ENCODE peak calls at places on chromosomes 7 and 10, in eight cellular contexts. N, W, H, P, K, L, Z and J are unnamed samples.

GRCh38 chr7:110856704-110857103 is 234.2 kb upstream of the LRRN3 start:
- DNase-seq in N (no peak), W (no peak), H (no peak), P (no peak), K (no peak), L (no peak), Z (no peak), J (no peak)

GRCh38 chr10:63236113-63236935 is 103.2 kb downstream of the NRBF2 start:
- DNase-seq in N (no peak), W (peak), H (no peak), P (peak), K (peak), L (peak), Z (peak), J (no peak)

GRCh38 chr10:88271736-88272135 is 311.4 kb downstream of the RNLS start:
- DNase-seq in N (no peak), W (no peak), H (no peak), P (peak), K (no peak), L (no peak), Z (peak), J (no peak)

GRCh38 chr7:23863209-23863798 is 153.3 kb downstream of the STK31 start:
- DNase-seq in N (no peak), W (peak), H (no peak), P (peak), K (peak), L (peak), Z (peak), J (no peak)

GRCh38 chr7:142698429-142698828 is 50.8 kb upstream of the PRSS1 start:
- DNase-seq in N (no peak), W (no peak), H (no peak), P (no peak), K (no peak), L (no peak), Z (no peak), J (no peak)

GRCh38 chr10:120943542-120943941 is 92.4 kb downstream of the WDR11 start:
- DNase-seq in N (no peak), W (peak), H (no peak), P (no peak), K (no peak), L (no peak), Z (no peak), J (no peak)

GRCh38 chr7:16982640-16983103 is 100.9 kb upstream of the AGR3 start:
- DNase-seq in N (no peak), W (peak), H (no peak), P (peak), K (peak), L (peak), Z (peak), J (no peak)

GRCh38 chr7:108296911-108297310 is 159.3 kb downstream of the NRCAM start:
- DNase-seq in N (no peak), W (no peak), H (no peak), P (no peak), K (no peak), L (no peak), Z (no peak), J (no peak)

GRCh38 chr10:42979181-42979580 is 97.7 kb upstream of the RET start:
- DNase-seq in N (no peak), W (no peak), H (no peak), P (peak), K (no peak), L (no peak), Z (no peak), J (no peak)

GRCh38 chr7:121442845-121443244 is 46.7 kb upstream of the FAM3C start:
- DNase-seq in N (no peak), W (no peak), H (no peak), P (no peak), K (no peak), L (peak), Z (peak), J (no peak)

GRCh38 chr7:113770146-113770738 is 148.6 kb downstream of the PPP1R3A start:
- DNase-seq in N (no peak), W (no peak), H (no peak), P (no peak), K (no peak), L (no peak), Z (no peak), J (no peak)

GRCh38 chr7:131625817-131626372 is 69.5 kb upstream of the PODXL start:
- DNase-seq in N (no peak), W (peak), H (no peak), P (no peak), K (peak), L (peak), Z (no peak), J (peak)

GRCh38 chr7:85119934-85120333 is 66.9 kb downstream of the SEMA3D start:
- DNase-seq in N (no peak), W (no peak), H (no peak), P (no peak), K (no peak), L (no peak), Z (no peak), J (no peak)

GRCh38 chr10:78165617-78166016 is 132.0 kb downstream of the RPS24 start:
- DNase-seq in N (no peak), W (peak), H (no peak), P (no peak), K (peak), L (peak), Z (no peak), J (no peak)

GRCh38 chr10:58956926-58957325 is 219.5 kb upstream of the PHYHIPL start:
- DNase-seq in N (no peak), W (no peak), H (no peak), P (no peak), K (no peak), L (no peak), Z (no peak), J (no peak)

GRCh38 chr7:39709768-39710291 is 86.5 kb downstream of the RALA start:
- DNase-seq in N (no peak), W (peak), H (no peak), P (no peak), K (no peak), L (no peak), Z (no peak), J (no peak)

GRCh38 chr7:94803821-94804220 is 103.6 kb upstream of the PPP1R9A start:
- DNase-seq in N (no peak), W (no peak), H (no peak), P (no peak), K (no peak), L (no peak), Z (no peak), J (no peak)

GRCh38 chr7:22152690-22153089 is 204.3 kb downstream of the RAPGEF5 start:
- DNase-seq in N (no peak), W (no peak), H (no peak), P (no peak), K (no peak), L (no peak), Z (no peak), J (no peak)

GRCh38 chr10:19480296-19480695 is 335.9 kb upstream of the PLXDC2 start:
- DNase-seq in N (no peak), W (no peak), H (no peak), P (no peak), K (no peak), L (no peak), Z (no peak), J (no peak)

GRCh38 chr10:22158426-22158825 is 59.4 kb downstream of the EBLN1 start:
- DNase-seq in N (no peak), W (no peak), H (no peak), P (no peak), K (no peak), L (no peak), Z (no peak), J (no peak)

GRCh38 chr10:126160571-126160970 is 227.7 kb downstream of the ADAM12 start:
- DNase-seq in N (no peak), W (no peak), H (no peak), P (no peak), K (no peak), L (no peak), Z (no peak), J (no peak)

GRCh38 chr7:96870201-96870600 is 135.2 kb upstream of the DLX6 start:
- DNase-seq in N (no peak), W (no peak), H (no peak), P (no peak), K (no peak), L (no peak), Z (no peak), J (no peak)

GRCh38 chr7:99201027-99201426 is 6.9 kb downstream of the KPNA7 start:
- DNase-seq in N (no peak), W (no peak), H (no peak), P (no peak), K (no peak), L (peak), Z (no peak), J (no peak)

GRCh38 chr10:117792214-117792613 is 249.7 kb downstream of the EMX2 start:
- DNase-seq in N (no peak), W (no peak), H (no peak), P (no peak), K (no peak), L (no peak), Z (no peak), J (no peak)

GRCh38 chr7:35035511-35035921 is 1.8 kb downstream of the DPY19L1 start:
- DNase-seq in N (no peak), W (peak), H (no peak), P (no peak), K (peak), L (peak), Z (peak), J (no peak)

GRCh38 chr10:30728127-30728526 is 98.6 kb upstream of the LYZL2 start:
- DNase-seq in N (no peak), W (no peak), H (no peak), P (no peak), K (no peak), L (no peak), Z (no peak), J (no peak)

GRCh38 chr10:100965820-100966219 is 3.5 kb upstream of the SEMA4G start:
- DNase-seq in N (no peak), W (no peak), H (no peak), P (no peak), K (no peak), L (no peak), Z (no peak), J (no peak)

GRCh38 chr10:30813872-30814471 is 184.4 kb upstream of the LYZL2 start:
- DNase-seq in N (no peak), W (no peak), H (no peak), P (peak), K (peak), L (no peak), Z (no peak), J (no peak)

GRCh38 chr7:3887071-3887691 is 586.1 kb downstream of the SDK1 start:
- DNase-seq in N (no peak), W (no peak), H (no peak), P (no peak), K (no peak), L (no peak), Z (no peak), J (no peak)

GRCh38 chr7:155863721-155864151 is 51.5 kb upstream of the SHH start:
- DNase-seq in N (no peak), W (no peak), H (no peak), P (no peak), K (no peak), L (no peak), Z (no peak), J (no peak)

GRCh38 chr7:142385528-142386340 is 127.9 kb upstream of the PRSS58 start:
- DNase-seq in N (no peak), W (peak), H (no peak), P (peak), K (peak), L (peak), Z (peak), J (no peak)

GRCh38 chr7:131325179-131325840 is 2.4 kb upstream of the MKLN1 start:
- DNase-seq in N (no peak), W (no peak), H (no peak), P (no peak), K (peak), L (no peak), Z (peak), J (no peak)

GRCh38 chr10:97889461-97890265 is 40.0 kb downstream of the GOLGA7B start:
- DNase-seq in N (no peak), W (peak), H (no peak), P (no peak), K (peak), L (no peak), Z (peak), J (no peak)

GRCh38 chr7:107167483-107168232 is 1.1 kb upstream of the HBP1 start:
- DNase-seq in N (no peak), W (peak), H (no peak), P (peak), K (peak), L (peak), Z (peak), J (no peak)

GRCh38 chr10:132848951-132849545 is 63.1 kb upstream of the NKX6-2 start:
- DNase-seq in N (no peak), W (peak), H (no peak), P (no peak), K (no peak), L (no peak), Z (no peak), J (no peak)

GRCh38 chr10:80498039-80498832 is 39.5 kb upstream of the SH2D4B start:
- DNase-seq in N (no peak), W (no peak), H (no peak), P (no peak), K (no peak), L (no peak), Z (no peak), J (no peak)

GRCh38 chr10:24456319-24456718 is 247.4 kb downstream of the KIAA1217 start:
- DNase-seq in N (no peak), W (no peak), H (no peak), P (no peak), K (peak), L (peak), Z (no peak), J (no peak)

GRCh38 chr10:90319188-90319914 is 538.5 kb downstream of the HTR7 start:
- DNase-seq in N (no peak), W (peak), H (no peak), P (no peak), K (peak), L (peak), Z (peak), J (peak)